ENCODE peak calls at places on chromosomes 4 and X, in four cellular contexts. E, S, M and C are unnamed samples.

GRCh38 chrX:76428243-76429130 is 977 bp downstream of the MAGEE1 start:
- DNase-seq in M (no peak), E (peak), S (no peak), C (peak)

GRCh38 chr4:6869944-6870343 is 39.7 kb upstream of the TBC1D14 start:
- DNase-seq in E (no peak), S (no peak), M (no peak), C (no peak)

GRCh38 chr4:76571274-76571673 is 136.2 kb downstream of the SHROOM3 start:
- DNase-seq in S (no peak), E (no peak), M (no peak), C (no peak)

GRCh38 chr4:18192901-18193300 is 171.3 kb upstream of the LCORL start:
- DNase-seq in M (no peak), S (no peak), E (no peak), C (no peak)

GRCh38 chr4:37666625-37667071 is 19.5 kb downstream of the RELL1 start:
- DNase-seq in S (peak), E (no peak), M (peak), C (no peak)

GRCh38 chr4:185265942-185266341 is 56.5 kb downstream of the SNX25 start:
- DNase-seq in M (no peak), E (no peak), S (peak), C (no peak)

GRCh38 chr4:125735107-125735506 is 420.4 kb downstream of the FAT4 start:
- DNase-seq in E (no peak), M (peak), S (peak), C (no peak)

GRCh38 chr4:56512166-56512565 is 6.6 kb downstream of the ARL9 start:
- DNase-seq in E (no peak), M (peak), S (peak), C (no peak)

GRCh38 chrX:3690140-3690539 is 23.3 kb downstream of the PRKX start:
- DNase-seq in S (no peak), E (no peak), M (no peak), C (no peak)

GRCh38 chr4:99861120-99861905 is 32.9 kb downstream of the LAMTOR3 start:
- DNase-seq in E (no peak), M (no peak), S (no peak), C (no peak)

GRCh38 chr4:158789853-158790252 is 21.0 kb downstream of the FNIP2 start:
- DNase-seq in S (no peak), M (no peak), E (no peak), C (no peak)

GRCh38 chr4:89929425-89930272 is 35.0 kb downstream of the MMRN1 start:
- DNase-seq in S (no peak), E (no peak), M (no peak), C (no peak)

GRCh38 chr4:26325191-26325590 is 4.4 kb downstream of the RBPJ start:
- DNase-seq in E (no peak), S (peak), M (no peak), C (no peak)

GRCh38 chr4:2445130-2445529 is 23.8 kb upstream of the RNF4 start:
- DNase-seq in E (no peak), M (no peak), S (no peak), C (peak)

GRCh38 chr4:53734584-53735363 is 143.5 kb upstream of the LNX1 start:
- DNase-seq in M (no peak), S (peak), E (no peak), C (no peak)

GRCh38 chr4:25842229-25842840 is 20.5 kb downstream of the SEL1L3 start:
- DNase-seq in E (no peak), S (no peak), M (no peak), C (no peak)

GRCh38 chrX:103831803-103832544 is at the start of gene RAB9B:
- DNase-seq in E (peak), M (peak), S (peak), C (peak)

GRCh38 chr4:94603170-94603747 is 151.5 kb downstream of the PDLIM5 start:
- DNase-seq in M (peak), E (no peak), S (peak), C (peak)

GRCh38 chr4:90234916-90235547 is 107.8 kb downstream of the CCSER1 start:
- DNase-seq in S (no peak), M (no peak), E (no peak), C (no peak)

GRCh38 chrX:68647156-68647957 is at the start of gene STARD8:
- DNase-seq in S (peak), E (peak), M (peak), C (peak)

GRCh38 chr4:71147261-71147660 is 153.8 kb downstream of the DCK start:
- DNase-seq in S (peak), E (no peak), M (no peak), C (no peak)

GRCh38 chrX:125810856-125811255 is 355.2 kb downstream of the DCAF12L2 start:
- DNase-seq in S (no peak), E (no peak), M (no peak), C (no peak)

GRCh38 chrX:82127228-82128123 is 925.6 kb downstream of the SH3BGRL start:
- DNase-seq in S (no peak), M (no peak), E (no peak), C (no peak)

GRCh38 chrX:78506248-78506647 is 152.9 kb downstream of the RTL3 start:
- DNase-seq in S (no peak), M (no peak), E (no peak), C (no peak)

GRCh38 chrX:153725039-153725831 is 579 bp downstream of the ABCD1 start:
- DNase-seq in S (no peak), M (no peak), E (no peak), C (no peak)

GRCh38 chr4:40713798-40714197 is 36.0 kb upstream of the NSUN7 start:
- DNase-seq in M (no peak), E (no peak), S (no peak), C (no peak)

GRCh38 chr4:147362868-147363440 is 117.9 kb upstream of the EDNRA start:
- DNase-seq in M (peak), S (peak), E (no peak), C (peak)

GRCh38 chrX:102976793-102977495 is 39.9 kb downstream of the RAB40AL start:
- DNase-seq in M (peak), S (peak), E (no peak), C (no peak)

GRCh38 chr4:140149851-140150635 is 3.9 kb downstream of the MAML3 start:
- DNase-seq in E (peak), M (peak), S (peak), C (peak)

GRCh38 chr4:155569960-155570515 is 96.6 kb upstream of the GUCY1A1 start:
- DNase-seq in M (no peak), S (peak), E (no peak), C (no peak)

GRCh38 chrX:130676861-130677260 is 226.1 kb downstream of the ENOX2 start:
- DNase-seq in M (no peak), S (no peak), E (no peak), C (no peak)

GRCh38 chr4:182188622-182189021 is 54.6 kb upstream of the TENM3 start:
- DNase-seq in S (peak), M (no peak), E (no peak), C (no peak)

GRCh38 chrX:47605024-47605423 is 14.6 kb downstream of the SYN1 start:
- DNase-seq in E (peak), S (no peak), M (peak), C (no peak)

GRCh38 chrX:145464650-145465049 is 217.3 kb downstream of the SPANXN1 start:
- DNase-seq in E (no peak), M (no peak), S (no peak), C (no peak)

GRCh38 chr4:24172406-24172805 is 282.6 kb upstream of the PPARGC1A start:
- DNase-seq in M (no peak), E (no peak), S (no peak), C (no peak)

GRCh38 chr4:6199344-6199921 is 916 bp downstream of the JAKMIP1 start:
- DNase-seq in M (no peak), E (peak), S (no peak), C (no peak)